ENCODE peak calls at places on chromosomes 16 and 17, in five cellular contexts. Y, U, E, V and N are unnamed samples.

GRCh38 chr16:87848676-87849345 is 20.5 kb downstream of the SLC7A5 start:
- DNase-seq in U (no peak), E (peak), V (no peak), Y (no peak), N (no peak)

GRCh38 chr17:34706029-34706428 is 126.6 kb downstream of the TMEM132E start:
- DNase-seq in E (no peak), Y (no peak), U (no peak), V (peak), N (peak)

GRCh38 chr16:23833960-23834685 is 1.7 kb upstream of the PRKCB start:
- DNase-seq in E (no peak), Y (no peak), V (no peak), U (no peak), N (no peak)

GRCh38 chr16:87129771-87130170 is 187.4 kb downstream of the C16orf95 start:
- DNase-seq in V (peak), Y (no peak), U (no peak), E (no peak), N (peak)

GRCh38 chr17:5413682-5414081 is 5.8 kb downstream of the NUP88 start:
- DNase-seq in E (no peak), Y (peak), V (peak), U (no peak), N (peak)

GRCh38 chr17:75489511-75489955 is 25.8 kb downstream of the CASKIN2 start:
- DNase-seq in U (no peak), E (no peak), V (no peak), Y (no peak), N (no peak)

GRCh38 chr16:86346034-86346433 is 164.3 kb upstream of the FOXF1 start:
- DNase-seq in Y (no peak), E (no peak), U (no peak), V (no peak), N (no peak)

GRCh38 chr17:17913695-17914332 is 58.4 kb downstream of the TOM1L2 start:
- DNase-seq in Y (peak), E (no peak), V (peak), U (peak), N (peak)

GRCh38 chr17:40551874-40552768 is 13.2 kb downstream of the CCR7 start:
- DNase-seq in U (no peak), E (peak), V (peak), Y (peak), N (peak)

GRCh38 chr17:65191805-65192740 is 54.9 kb downstream of the RGS9 start:
- DNase-seq in U (no peak), V (peak), E (no peak), Y (peak), N (peak)

GRCh38 chr17:17628388-17629008 is 37.0 kb upstream of the PEMT start:
- DNase-seq in V (no peak), Y (no peak), E (no peak), U (no peak), N (no peak)

GRCh38 chr17:64638552-64639198 is 23.4 kb downstream of the SMURF2 start:
- DNase-seq in Y (no peak), V (peak), E (no peak), U (no peak), N (peak)

GRCh38 chr16:4684763-4685162 is 8.6 kb upstream of the NUDT16L1 start:
- DNase-seq in V (no peak), E (no peak), U (no peak), Y (no peak), N (no peak)

GRCh38 chr17:49904904-49905303 is 57.0 kb upstream of the TAC4 start:
- DNase-seq in Y (no peak), U (no peak), E (no peak), V (no peak), N (no peak)

GRCh38 chr16:89012622-89012995 is 35.6 kb upstream of the CBFA2T3 start:
- DNase-seq in Y (no peak), V (no peak), U (no peak), E (no peak), N (no peak)

GRCh38 chr16:30149250-30149885 is 26.3 kb upstream of the MAPK3 start:
- DNase-seq in V (no peak), U (no peak), E (no peak), Y (no peak), N (no peak)

GRCh38 chr16:75080205-75081029 is 36.2 kb downstream of the LDHD start:
- DNase-seq in E (no peak), V (peak), Y (no peak), U (no peak), N (peak)

GRCh38 chr17:29620779-29621500 is 1.8 kb downstream of the CORO6 start:
- DNase-seq in E (no peak), U (no peak), Y (no peak), V (no peak), N (no peak)

GRCh38 chr17:19380551-19381284 is 2.4 kb downstream of the MAPK7 start:
- DNase-seq in U (no peak), Y (no peak), E (peak), V (no peak), N (no peak)

GRCh38 chr16:89106533-89107208 is 13.0 kb downstream of the ACSF3 start:
- DNase-seq in U (no peak), E (no peak), Y (no peak), V (no peak), N (no peak)

GRCh38 chr17:80779961-80780380 is 211.7 kb upstream of the CHMP6 start:
- DNase-seq in U (no peak), E (no peak), Y (no peak), V (peak), N (peak)

GRCh38 chr17:81832608-81833159 is 407 bp downstream of the MCRIP1 start:
- DNase-seq in Y (no peak), U (no peak), E (no peak), V (peak), N (no peak)

GRCh38 chr16:31129568-31130335 is 5.8 kb downstream of the PRSS8 start:
- DNase-seq in E (peak), U (peak), V (peak), Y (no peak), N (no peak)

GRCh38 chr17:81391964-81392908 is 3.0 kb upstream of the BAHCC1 start:
- DNase-seq in U (peak), Y (no peak), V (peak), E (peak), N (peak)

GRCh38 chr16:88287219-88287618 is 95.5 kb upstream of the ZNF469 start:
- DNase-seq in Y (peak), V (peak), U (no peak), E (no peak), N (peak)

GRCh38 chr16:7835032-7835431 is 502.4 kb downstream of the RBFOX1 start:
- DNase-seq in Y (no peak), E (no peak), U (no peak), V (no peak), N (no peak)

GRCh38 chr16:27127293-27127692 is 60.6 kb downstream of the C16orf82 start:
- DNase-seq in E (no peak), V (no peak), Y (no peak), U (no peak), N (no peak)

GRCh38 chr17:1577657-1578428 is 15.3 kb upstream of the PITPNA start:
- DNase-seq in E (no peak), V (no peak), Y (no peak), U (no peak), N (no peak)

GRCh38 chr16:89380681-89381080 is 109.7 kb downstream of the ANKRD11 start:
- DNase-seq in V (no peak), U (no peak), E (no peak), Y (no peak), N (no peak)

GRCh38 chr17:28372203-28372944 is 880 bp downstream of the SARM1 start:
- DNase-seq in V (peak), E (peak), U (no peak), Y (no peak), N (peak)

GRCh38 chr17:75130632-75131277 is 787 bp downstream of the NT5C start:
- DNase-seq in E (no peak), V (peak), Y (peak), U (peak), N (peak)

GRCh38 chr17:44797809-44798208 is 32.3 kb downstream of the GJC1 start:
- DNase-seq in E (no peak), Y (no peak), U (no peak), V (peak), N (no peak)

GRCh38 chr16:81885976-81886586 is 107.0 kb downstream of the PLCG2 start:
- DNase-seq in Y (peak), V (peak), U (peak), E (no peak), N (peak)

GRCh38 chr17:77465358-77466041 is 324.7 kb downstream of the SEC14L1 start:
- DNase-seq in E (peak), Y (no peak), V (peak), U (no peak), N (peak)

GRCh38 chr16:73014768-73015167 is 33.2 kb downstream of the ZFHX3 start:
- DNase-seq in E (no peak), Y (no peak), U (no peak), V (no peak), N (no peak)

GRCh38 chr16:31714899-31715504 is 158.6 kb upstream of the ZNF267 start:
- DNase-seq in V (peak), U (no peak), Y (no peak), E (no peak), N (peak)

GRCh38 chr17:20293501-20293900 is 173.8 kb downstream of the LGALS9B start:
- DNase-seq in U (no peak), E (no peak), V (no peak), Y (no peak), N (no peak)

GRCh38 chr17:80984749-80985148 is 6.9 kb upstream of the CHMP6 start:
- DNase-seq in U (no peak), E (no peak), Y (peak), V (peak), N (peak)

DNA sequence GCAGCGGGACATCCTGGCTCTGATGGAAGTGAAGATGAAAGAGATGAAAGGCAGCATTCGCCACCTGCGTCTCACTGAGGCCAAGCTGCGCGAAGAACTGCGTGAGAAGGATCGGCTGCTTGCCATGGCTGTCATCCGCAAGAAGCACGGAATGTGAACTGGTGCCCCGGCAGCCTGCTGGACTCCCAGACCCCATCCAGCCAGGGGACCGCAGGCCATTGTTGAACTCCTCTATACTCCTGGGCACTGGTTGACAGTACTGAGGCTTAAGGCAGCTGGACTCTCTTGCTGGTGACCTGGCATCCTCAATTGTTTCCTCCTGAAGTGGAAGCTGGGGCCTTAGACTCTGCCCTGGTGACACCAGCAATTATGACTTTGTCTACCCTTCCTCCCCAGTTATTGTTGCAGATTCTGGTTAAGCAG is 1.2 kb downstream of the THAP11 start:
- DNase-seq in U (no peak), E (no peak), V (no peak), Y (no peak), N (peak)
- H3K4me3 ChIP-seq in U (peak), E (peak), V (peak), Y (peak), N (peak)

GRCh38 chr17:21458036-21458435 is 81.9 kb downstream of the KCNJ12 start:
- DNase-seq in U (no peak), V (no peak), Y (no peak), E (no peak), N (no peak)
- TF ChIP-seq CTCF in U (no peak), V (no peak), Y (no peak), E (no peak), N (no peak)

GRCh38 chr16:83392743-83393142 is 415.0 kb upstream of the HSBP1 start:
- DNase-seq in Y (no peak), V (no peak), U (no peak), E (no peak), N (no peak)

GRCh38 chr16:83390759-83391158 is 417.0 kb upstream of the HSBP1 start:
- DNase-seq in U (no peak), V (peak), E (no peak), Y (no peak), N (no peak)

GRCh38 chr16:83393196-83393981 is 414.4 kb upstream of the HSBP1 start:
- DNase-seq in V (peak), E (no peak), Y (no peak), U (no peak), N (peak)

GRCh38 chr16:83389751-83390150 is 418.0 kb upstream of the HSBP1 start:
- DNase-seq in E (no peak), U (no peak), V (no peak), Y (no peak), N (no peak)
- H3K4me3 ChIP-seq in E (no peak), U (no peak), V (no peak), Y (no peak), N (no peak)

DNA sequence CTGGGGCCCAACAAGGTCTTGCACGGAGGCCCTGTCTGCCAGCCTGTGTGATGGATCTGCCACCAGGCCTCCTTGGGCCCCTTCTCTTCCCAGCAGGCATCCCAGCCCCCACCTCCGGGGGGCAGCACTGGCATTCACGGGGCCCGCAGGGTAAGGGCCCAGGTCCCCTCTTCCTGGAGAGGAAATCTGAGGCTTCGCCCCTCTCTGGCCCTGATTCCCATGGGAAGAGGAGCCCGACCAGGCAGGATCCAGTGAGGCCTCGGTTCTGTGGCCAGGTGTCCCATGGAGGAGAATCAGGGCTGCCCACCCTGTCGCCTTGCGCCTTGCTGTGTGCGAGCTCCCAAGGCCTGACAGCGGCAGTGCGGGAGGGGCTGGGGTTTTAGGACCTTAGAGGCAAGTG is 48.4 kb downstream of the PDPK1 start:
- DNase-seq in Y (no peak), U (no peak), V (no peak), E (peak), N (no peak)
- TF ChIP-seq CTCF in Y (no peak), U (no peak), V (peak), E (no peak), N (peak)

DNA sequence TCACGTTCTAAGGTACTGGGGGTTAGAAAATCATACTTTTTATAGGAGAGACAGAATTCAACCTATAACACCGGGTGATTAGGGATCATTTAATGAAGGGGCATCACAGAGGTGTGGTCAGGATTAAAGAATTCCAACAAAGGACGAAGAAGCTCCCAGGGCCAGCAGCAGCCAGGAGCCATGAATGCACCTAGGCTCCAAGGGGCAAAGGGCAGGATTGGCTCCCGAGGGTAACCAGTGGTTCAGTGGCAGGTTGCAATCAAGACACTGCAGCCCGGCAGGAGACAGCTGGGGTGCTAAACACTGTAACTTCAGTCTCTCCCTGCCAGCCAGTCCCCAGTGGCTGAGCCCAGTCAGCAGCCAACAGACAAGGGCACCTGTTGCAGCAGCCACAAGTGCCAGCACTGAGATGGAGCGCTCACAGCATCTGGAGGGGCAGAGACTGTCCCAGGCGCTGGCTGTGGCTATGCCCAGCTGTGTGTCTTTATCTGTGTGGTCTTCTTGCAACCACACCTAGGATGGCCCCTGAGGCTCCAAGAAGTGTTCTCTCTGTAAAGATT is 23.9 kb downstream of the DHRS7C start:
- DNase-seq in Y (no peak), V (no peak), E (no peak), U (no peak), N (no peak)
- H3K4me3 ChIP-seq in Y (no peak), V (no peak), E (no peak), U (no peak), N (no peak)